ENCODE peak calls at places on chromosomes 11 and 22, in seven cellular contexts. Z is breast epithelium; O is activated CD4-positive, alpha-beta T cell treated with anti-CD3 and anti-CD28 coated beads, Interleukin-2, amount 50 U/mL, for 1 hour; V is sigmoid colon; K is progenitor cell of endocrine pancreas; T is NCI-H774; S is tibial artery. C is an unnamed sample.

GRCh38 chr11:117328414-117329010 is 858 bp downstream of the CEP164 start:
- DNase-seq in K (no peak), T (no peak), V (peak), Z (no peak), O (no peak), S (no peak), C (no peak)

GRCh38 chr22:22870577-22871398 is 16.8 kb upstream of the IGLL5 start:
- DNase-seq in V (no peak), S (no peak), Z (no peak), K (no peak), O (no peak), T (no peak), C (peak)

GRCh38 chr11:48034926-48035876 is 54.8 kb downstream of the PTPRJ start:
- DNase-seq in V (peak), K (no peak), O (no peak), Z (no peak), T (no peak), S (peak), C (no peak)

GRCh38 chr11:105389952-105390351 is 219.9 kb upstream of the GRIA4 start:
- DNase-seq in Z (no peak), K (no peak), O (no peak), T (no peak), S (no peak), V (no peak), C (peak)

GRCh38 chr22:45142376-45142775 is 21.3 kb upstream of the NUP50 start:
- DNase-seq in V (no peak), Z (no peak), K (no peak), T (no peak), S (no peak), O (no peak), C (no peak)

GRCh38 chr11:101034076-101034475 is 95.5 kb downstream of the PGR start:
- DNase-seq in K (no peak), T (peak), Z (peak), V (peak), S (peak), O (no peak), C (no peak)

GRCh38 chr11:3077174-3077839 is 20.1 kb upstream of the CARS1 start:
- DNase-seq in V (no peak), Z (no peak), T (no peak), O (no peak), K (no peak), S (no peak), C (no peak)

GRCh38 chr11:94459576-94459975 is 34.1 kb downstream of the MRE11 start:
- DNase-seq in O (no peak), V (no peak), K (no peak), S (no peak), T (no peak), Z (no peak), C (no peak)

GRCh38 chr11:29534831-29535230 is 482.0 kb downstream of the KCNA4 start:
- DNase-seq in K (no peak), Z (no peak), T (no peak), O (no peak), S (no peak), V (no peak), C (no peak)

GRCh38 chr11:99268895-99269294 is 248.1 kb downstream of the CNTN5 start:
- DNase-seq in V (no peak), S (no peak), K (no peak), T (peak), O (no peak), Z (no peak), C (no peak)

GRCh38 chr22:36323855-36324331 is 63.9 kb downstream of the MYH9 start:
- DNase-seq in Z (no peak), T (no peak), V (no peak), O (no peak), S (peak), K (no peak), C (no peak)

GRCh38 chr11:117816151-117816741 is 8.3 kb downstream of the FXYD2 start:
- DNase-seq in K (peak), O (no peak), T (no peak), V (no peak), Z (no peak), S (no peak), C (peak)

GRCh38 chr11:72700026-72700610 is 25.9 kb upstream of the PDE2A start:
- DNase-seq in Z (no peak), K (no peak), S (no peak), T (no peak), V (no peak), O (no peak), C (no peak)

GRCh38 chr11:74992852-74993251 is 4.1 kb downstream of the NEU3 start:
- DNase-seq in V (no peak), O (no peak), S (no peak), K (no peak), T (no peak), Z (no peak), C (no peak)

GRCh38 chr22:26398741-26399153 is 30.3 kb upstream of the ASPHD2 start:
- DNase-seq in V (peak), O (peak), K (no peak), T (no peak), Z (no peak), S (peak), C (peak)

GRCh38 chr22:23066200-23067022 is 3.9 kb upstream of the GNAZ start:
- DNase-seq in V (peak), S (peak), T (no peak), Z (peak), K (peak), O (no peak), C (no peak)

GRCh38 chr22:43239102-43239875 is 52.4 kb upstream of the TTLL12 start:
- DNase-seq in S (no peak), Z (no peak), T (no peak), K (no peak), V (no peak), O (no peak), C (no peak)

GRCh38 chr11:2794419-2794795 is 91.2 kb downstream of the CDKN1C start:
- DNase-seq in O (no peak), T (no peak), S (no peak), V (peak), K (no peak), Z (peak), C (no peak)

GRCh38 chr11:2825261-2825885 is 60.2 kb downstream of the CDKN1C start:
- DNase-seq in Z (peak), O (no peak), T (no peak), S (peak), K (no peak), V (peak), C (no peak)

GRCh38 chr11:129790131-129790530 is 25.5 kb upstream of the TMEM45B start:
- DNase-seq in K (no peak), Z (no peak), O (no peak), S (no peak), T (no peak), V (no peak), C (no peak)

GRCh38 chr11:44749160-44749559 is 22.4 kb downstream of the TSPAN18 start:
- DNase-seq in V (no peak), Z (no peak), O (no peak), T (no peak), S (peak), K (no peak), C (no peak)

GRCh38 chr22:38461057-38461413 is 6.0 kb upstream of the KCNJ4 start:
- DNase-seq in S (no peak), K (no peak), O (no peak), T (no peak), V (no peak), Z (no peak), C (peak)

GRCh38 chr11:9089636-9090035 is 1.8 kb downstream of the SCUBE2 start:
- DNase-seq in Z (no peak), V (no peak), S (no peak), T (no peak), K (no peak), O (no peak), C (no peak)

GRCh38 chr11:8531312-8531711 is 62.7 kb downstream of the STK33 start:
- DNase-seq in Z (no peak), T (peak), O (no peak), S (no peak), K (no peak), V (no peak), C (no peak)